ENCODE peak calls at places on chromosome 3, in nine cellular contexts. O, J, R, N, P, U, I, F and X are unnamed samples.

GRCh38 chr3:149967067-149967685 is 3.5 kb downstream of the PFN2 start:
- DNase-seq in O (no peak), J (no peak), R (no peak), N (peak; percentile 19), P (no peak), U (no peak), I (no peak), F (no peak), X (no peak)

GRCh38 chr3:106534206-106534605 is 665.4 kb upstream of the CBLB start:
- DNase-seq in O (peak; percentile 8), J (no peak), R (no peak), N (no peak), P (no peak), U (no peak), I (no peak), F (no peak), X (no peak)

GRCh38 chr3:9792405-9793160 is at the start of the genes ARPC4 and TADA3:
- DNase-seq in O (peak; percentile 94), J (peak; percentile 80), R (peak; percentile 98), N (peak; percentile 96), P (peak; percentile 96), U (peak; percentile 94), I (peak; percentile 92), F (peak; percentile 96), X (peak; percentile 92)

GRCh38 chr3:31077021-31077601 is 182.7 kb upstream of the GADL1 start:
- DNase-seq in O (no peak), J (no peak), R (no peak), N (peak; percentile 12), P (no peak), U (no peak), I (no peak), F (no peak), X (no peak)

GRCh38 chr3:19190602-19191001 is 42.3 kb downstream of the KCNH8 start:
- DNase-seq in O (no peak), J (no peak), R (no peak), N (no peak), P (no peak), U (no peak), I (no peak), F (no peak), X (no peak)

GRCh38 chr3:133886031-133886722 is 9.5 kb downstream of the RAB6B start:
- DNase-seq in O (no peak), J (no peak), R (peak; percentile 57), N (no peak), P (no peak), U (no peak), I (no peak), F (no peak), X (no peak)

GRCh38 chr3:14411166-14411526 is 8.7 kb downstream of the SLC6A6 start:
- DNase-seq in O (no peak), J (no peak), R (no peak), N (no peak), P (no peak), U (no peak), I (no peak), F (no peak), X (peak; percentile 84)

GRCh38 chr3:181457190-181457589 is 254.5 kb upstream of the SOX2 start:
- DNase-seq in O (no peak), J (no peak), R (no peak), N (no peak), P (peak; percentile 66), U (no peak), I (no peak), F (no peak), X (no peak)

GRCh38 chr3:16834753-16835152 is 50.0 kb upstream of the PLCL2 start:
- DNase-seq in O (no peak), J (no peak), R (no peak), N (no peak), P (no peak), U (no peak), I (no peak), F (no peak), X (no peak)

GRCh38 chr3:20511863-20512262 is 325.9 kb upstream of the SGO1 start:
- DNase-seq in O (no peak), J (peak; percentile 15), R (no peak), N (peak; percentile 16), P (no peak), U (peak; percentile 49), I (no peak), F (no peak), X (no peak)

GRCh38 chr3:13966302-13966701 is 86.4 kb upstream of the WNT7A start:
- DNase-seq in O (no peak), J (no peak), R (no peak), N (no peak), P (no peak), U (no peak), I (no peak), F (no peak), X (no peak)

GRCh38 chr3:65342084-65342683 is 654.4 kb upstream of the ADAMTS9 start:
- DNase-seq in O (peak; percentile 61), J (peak; percentile 59), R (no peak), N (peak; percentile 62), P (no peak), U (no peak), I (no peak), F (no peak), X (peak; percentile 38)

GRCh38 chr3:131883086-131883485 is 151.7 kb downstream of the CPNE4 start:
- DNase-seq in O (no peak), J (no peak), R (no peak), N (no peak), P (no peak), U (no peak), I (no peak), F (no peak), X (no peak)

GRCh38 chr3:110971010-110971585 is 100.5 kb upstream of the NECTIN3 start:
- DNase-seq in O (no peak), J (no peak), R (no peak), N (no peak), P (no peak), U (no peak), I (no peak), F (no peak), X (no peak)
- TF ChIP-seq POLR2AphosphoS5 in O (no peak), J (peak; percentile 97), R (no peak), N (no peak), P (no peak), U (no peak), I (no peak), F (no peak), X (no peak)

DNA sequence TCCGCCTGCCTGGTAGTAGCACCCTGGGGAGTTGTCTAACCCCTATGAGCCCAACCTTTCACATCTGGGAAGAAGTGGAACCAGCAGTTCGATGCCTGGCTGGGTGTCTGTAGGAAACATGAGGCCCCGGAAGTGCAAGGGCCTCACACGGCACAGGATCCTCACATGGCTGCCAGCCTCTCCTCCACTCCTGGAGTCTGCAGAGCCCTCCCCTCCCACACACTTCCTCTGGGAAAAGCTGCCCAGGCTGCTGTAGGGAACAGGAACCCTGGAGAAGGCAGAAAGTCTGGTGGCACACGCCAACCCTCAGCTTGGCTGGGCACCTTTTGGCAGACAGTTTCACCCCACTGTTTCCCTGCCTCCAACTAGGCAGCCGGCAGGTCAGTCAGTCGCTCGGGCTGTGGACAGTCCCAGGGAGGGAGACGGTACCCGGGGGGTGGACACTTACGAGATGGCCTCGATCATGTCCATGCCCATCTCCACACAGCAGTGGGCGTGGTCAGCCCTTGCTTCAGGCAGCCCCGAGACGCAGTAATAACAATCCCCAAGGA is 118.4 kb downstream of the ADCY5 start:
- DNase-seq in O (peak; percentile 18), J (no peak), R (no peak), N (no peak), P (peak; percentile 81), U (no peak), I (no peak), F (no peak), X (no peak)
- TF ChIP-seq EP300 in O (no peak), J (no peak), R (peak; percentile 36), N (no peak), P (no peak), U (no peak), I (no peak), F (no peak), X (no peak)

GRCh38 chr3:99484871-99485270 is 153.5 kb upstream of the COL8A1 start:
- DNase-seq in O (no peak), J (no peak), R (no peak), N (no peak), P (no peak), U (no peak), I (no peak), F (no peak), X (no peak)
- TF ChIP-seq POLR2AphosphoS5 in O (no peak), J (no peak), R (no peak), N (no peak), P (no peak), U (no peak), I (no peak), F (no peak), X (no peak)

GRCh38 chr3:105195260-105195659 is 171.4 kb upstream of the ALCAM start:
- DNase-seq in O (no peak), J (no peak), R (no peak), N (no peak), P (no peak), U (no peak), I (no peak), F (no peak), X (no peak)
- TF ChIP-seq EP300 in O (no peak), J (no peak), R (no peak), N (no peak), P (no peak), U (no peak), I (no peak), F (no peak), X (no peak)

DNA sequence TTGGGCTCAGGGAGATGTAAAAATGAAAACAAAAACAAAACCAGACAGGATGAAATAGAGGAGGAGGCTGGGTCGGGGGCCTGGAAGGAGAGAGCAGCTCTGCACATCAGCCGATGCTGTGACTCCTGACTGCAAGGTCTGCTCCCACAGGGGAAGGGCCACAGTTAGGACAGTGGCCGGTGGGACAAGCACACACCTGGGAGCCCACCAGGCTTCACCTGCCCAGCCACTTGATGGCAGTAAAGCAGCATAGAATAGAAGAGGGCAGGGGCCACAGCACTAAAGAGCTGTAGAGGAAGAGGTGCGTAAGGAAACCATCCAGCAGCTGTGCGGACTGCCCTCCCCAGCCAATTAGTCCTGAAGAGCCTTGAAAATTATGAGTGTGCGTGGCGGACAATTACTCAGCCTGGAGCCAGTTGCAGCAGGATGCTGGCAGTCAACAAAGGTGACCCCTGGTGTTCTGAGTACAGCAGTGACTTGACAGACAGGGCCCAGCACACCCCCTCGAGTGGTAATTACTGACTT is 29.8 kb downstream of the ALS2CL start:
- DNase-seq in O (peak; percentile 6), J (no peak), R (no peak), N (no peak), P (peak; percentile 49), U (peak; percentile 59), I (no peak), F (peak; percentile 59), X (peak; percentile 23)
- TF ChIP-seq POLR2AphosphoS5 in O (no peak), J (no peak), R (no peak), N (no peak), P (no peak), U (no peak), I (no peak), F (no peak), X (no peak)